ENCODE peak calls at places on chromosomes 6 and 20, in six cellular contexts. A, G, Q, L, N and H are unnamed samples.

GRCh38 chr20:36400901-36401300 is 94.8 kb downstream of the DLGAP4 start:
- DNase-seq in A (no peak), G (no peak), Q (no peak), L (no peak), N (no peak), H (no peak)

GRCh38 chr6:53230775-53231467 is 82.3 kb upstream of the GCM1 start:
- DNase-seq in A (no peak), G (no peak), Q (no peak), L (no peak), N (no peak), H (no peak)

GRCh38 chr6:88705601-88706000 is 257.8 kb downstream of the RNGTT start:
- DNase-seq in A (no peak), G (no peak), Q (no peak), L (no peak), N (no peak), H (no peak)

GRCh38 chr6:45654673-45655072 is 276.9 kb upstream of the SUPT3H start:
- DNase-seq in A (no peak), G (no peak), Q (no peak), L (no peak), N (peak), H (no peak)

GRCh38 chr6:140636237-140636636 is 1261.8 kb upstream of the CITED2 start:
- DNase-seq in A (no peak), G (no peak), Q (no peak), L (no peak), N (no peak), H (no peak)

GRCh38 chr6:49849121-49849907 is 17.0 kb downstream of the CRISP1 start:
- DNase-seq in A (no peak), G (no peak), Q (peak), L (peak), N (peak), H (peak)

GRCh38 chr20:47150403-47151152 is 205.9 kb downstream of the ZMYND8 start:
- DNase-seq in A (peak), G (no peak), Q (peak), L (peak), N (peak), H (peak)

GRCh38 chr20:12949429-12949980 is 59.3 kb upstream of the SPTLC3 start:
- DNase-seq in A (no peak), G (no peak), Q (no peak), L (no peak), N (no peak), H (no peak)

GRCh38 chr6:50543666-50544065 is 169.7 kb upstream of the TFAP2D start:
- DNase-seq in A (no peak), G (no peak), Q (peak), L (no peak), N (no peak), H (no peak)

GRCh38 chr6:156658596-156659316 is 118.4 kb upstream of the ARID1B start:
- DNase-seq in A (no peak), G (no peak), Q (no peak), L (no peak), N (peak), H (no peak)

GRCh38 chr6:160378886-160379285 is 30.7 kb downstream of the SLC22A3 start:
- DNase-seq in A (no peak), G (no peak), Q (no peak), L (no peak), N (no peak), H (no peak)

GRCh38 chr6:110590821-110591351 is 114.5 kb upstream of the SLC22A16 start:
- DNase-seq in A (no peak), G (no peak), Q (no peak), L (no peak), N (peak), H (no peak)

GRCh38 chr20:50026746-50027575 is 44.2 kb downstream of the SNAI1 start:
- DNase-seq in A (no peak), G (no peak), Q (no peak), L (no peak), N (no peak), H (no peak)

GRCh38 chr6:32950010-32950409 is 2.9 kb downstream of the HLA-DMA start:
- DNase-seq in A (no peak), G (no peak), Q (no peak), L (no peak), N (no peak), H (no peak)

GRCh38 chr6:156731436-156731835 is 45.7 kb upstream of the ARID1B start:
- DNase-seq in A (no peak), G (no peak), Q (no peak), L (peak), N (peak), H (no peak)

GRCh38 chr20:2652724-2653510 is 485 bp downstream of the NOP56 start:
- DNase-seq in A (peak), G (no peak), Q (peak), L (no peak), N (peak), H (no peak)

GRCh38 chr6:168666170-168666569 is 225.2 kb downstream of the SMOC2 start:
- DNase-seq in A (no peak), G (no peak), Q (no peak), L (no peak), N (no peak), H (no peak)

GRCh38 chr6:18433059-18433458 is 45.9 kb downstream of the RNF144B start:
- DNase-seq in A (no peak), G (no peak), Q (no peak), L (no peak), N (no peak), H (no peak)

GRCh38 chr6:158170656-158171081 is 2.5 kb downstream of the GTF2H5 start:
- DNase-seq in A (no peak), G (no peak), Q (no peak), L (no peak), N (peak), H (no peak)

GRCh38 chr6:150146436-150146835 is 3.6 kb downstream of the PPP1R14C start:
- DNase-seq in A (no peak), G (no peak), Q (no peak), L (no peak), N (no peak), H (no peak)

GRCh38 chr6:157982297-157982579 is 575 bp downstream of the SYNJ2 start:
- DNase-seq in A (peak), G (peak), Q (peak), L (no peak), N (peak), H (no peak)

GRCh38 chr20:48458601-48459385 is 369.0 kb downstream of the PREX1 start:
- DNase-seq in A (no peak), G (no peak), Q (no peak), L (no peak), N (no peak), H (no peak)

GRCh38 chr6:156686429-156686939 is 90.7 kb upstream of the ARID1B start:
- DNase-seq in A (peak), G (no peak), Q (peak), L (no peak), N (peak), H (peak)

GRCh38 chr20:2984956-2985661 is 58.3 kb upstream of the GNRH2 start:
- DNase-seq in A (no peak), G (no peak), Q (peak), L (no peak), N (peak), H (no peak)

GRCh38 chr6:170344631-170345576 is 38.3 kb downstream of the FAM120B start:
- DNase-seq in A (peak), G (no peak), Q (no peak), L (peak), N (peak), H (peak)

GRCh38 chr6:32816746-32817204 is at the start of gene HLA-DOB:
- DNase-seq in A (no peak), G (no peak), Q (no peak), L (peak), N (peak), H (no peak)